ENCODE peak calls at places on chromosomes 11 and 22, in six cellular contexts. O, Q, P, G, S and J are unnamed samples.

GRCh38 chr11:30481385-30481784 is 104.8 kb downstream of the MPPED2 start:
- DNase-seq in Q (no peak), P (no peak), O (no peak), G (no peak), S (no peak), J (no peak)

GRCh38 chr22:49910229-49911155 is 7.7 kb downstream of the ALG12 start:
- DNase-seq in O (no peak), Q (no peak), P (no peak), G (no peak), S (no peak), J (no peak)

GRCh38 chr11:121711900-121712424 is 259.2 kb upstream of the SORL1-AS1 start:
- DNase-seq in P (peak), G (no peak), Q (no peak), O (no peak), S (no peak), J (no peak)

GRCh38 chr22:42717197-42717967 is 3.3 kb downstream of the A4GALT start:
- DNase-seq in Q (no peak), P (no peak), O (peak), G (no peak), S (no peak), J (no peak)

GRCh38 chr11:125062931-125063428 is at the start of gene SLC37A2:
- DNase-seq in P (peak), O (peak), G (peak), Q (peak), S (peak), J (peak)

GRCh38 chr22:20131856-20132685 is 467 bp downstream of the ZDHHC8 start:
- DNase-seq in O (no peak), Q (peak), G (peak), P (peak), S (peak), J (peak)

GRCh38 chr11:115724709-115725108 is 220.5 kb upstream of the CADM1 start:
- DNase-seq in O (no peak), P (peak), S (no peak), Q (no peak), G (no peak), J (no peak)

GRCh38 chr11:46726206-46726862 is 7.3 kb downstream of the F2 start:
- DNase-seq in P (no peak), G (no peak), S (no peak), Q (no peak), O (no peak), J (no peak)

GRCh38 chr22:31210830-31211503 is 1.1 kb upstream of the LIMK2 start:
- DNase-seq in Q (no peak), S (no peak), O (peak), G (peak), P (peak), J (peak)

GRCh38 chr11:60710482-60710881 is 11.1 kb downstream of the MS4A8 start:
- DNase-seq in Q (no peak), S (no peak), O (no peak), P (no peak), G (no peak), J (no peak)

GRCh38 chr22:29719894-29720645 is at the start of gene CABP7:
- DNase-seq in G (no peak), P (no peak), Q (no peak), S (no peak), O (no peak), J (no peak)

GRCh38 chr11:73157141-73158010 is 15.3 kb upstream of the FCHSD2 start:
- DNase-seq in P (peak), Q (peak), O (no peak), S (peak), G (peak), J (peak)

GRCh38 chr22:21632237-21632895 is at the start of gene CCDC116:
- DNase-seq in Q (peak), G (peak), O (peak), S (no peak), P (no peak), J (peak)

GRCh38 chr22:32932176-32932575 is 126.0 kb downstream of the SYN3 start:
- DNase-seq in Q (no peak), S (no peak), P (peak), G (no peak), O (no peak), J (no peak)

GRCh38 chr22:21665047-21665851 is 563 bp upstream of the PPIL2 start:
- DNase-seq in P (no peak), Q (no peak), S (no peak), O (no peak), G (no peak), J (no peak)

GRCh38 chr11:111303476-111303875 is 5.1 kb downstream of the POU2AF3 start:
- DNase-seq in O (peak), P (no peak), Q (no peak), S (no peak), G (no peak), J (no peak)

GRCh38 chr11:17988465-17988864 is 24.4 kb downstream of the SERGEF start:
- DNase-seq in Q (no peak), S (no peak), P (no peak), O (no peak), G (no peak), J (no peak)

GRCh38 chr22:31926086-31926485 is 18.2 kb upstream of the YWHAH start:
- DNase-seq in O (no peak), S (no peak), Q (no peak), G (no peak), P (no peak), J (no peak)

GRCh38 chr11:117604349-117604995 is 192.5 kb downstream of the DSCAML1 start:
- DNase-seq in O (no peak), Q (no peak), S (peak), G (no peak), P (no peak), J (peak)

GRCh38 chr22:30875481-30876215 is 92.9 kb downstream of the MORC2 start:
- DNase-seq in Q (no peak), S (peak), G (no peak), P (no peak), O (no peak), J (peak)

GRCh38 chr11:121543981-121544380 is 91.2 kb upstream of the SORL1-AS1 start:
- DNase-seq in G (no peak), S (no peak), O (no peak), Q (peak), P (no peak), J (no peak)